ENCODE peak calls at places on chromosomes 4 and X, in nine cellular contexts. H is kidney epithelial cell, P is stomach, J is colonic mucosa, A is mammary epithelial cell, O is fibroblast of pulmonary artery, X is tibial artery, M is MM.1S, L is upper lobe of right lung. C is an unnamed sample.
A peak's percentile ranks its signal among the peaks of the same experiment; 100 is the strongest.

GRCh38 chr4:173536808-173537429 is 6.9 kb upstream of the HAND2 start:
- DNase-seq in H (no peak), P (no peak), J (peak; percentile 19), A (no peak), O (no peak), X (no peak), M (peak; percentile 33), L (no peak), C (no peak)

GRCh38 chrX:96692454-96692853 is 7.8 kb downstream of the DIAPH2 start:
- DNase-seq in H (no peak), P (no peak), J (no peak), A (peak; percentile 1), O (peak; percentile 56), X (no peak), M (no peak), L (no peak), C (peak; percentile 26)

GRCh38 chr4:48483006-48483776 is at the start of gene SLC10A4:
- DNase-seq in H (no peak), P (no peak), J (no peak), A (no peak), O (no peak), X (no peak), M (no peak), L (peak; percentile 68), C (no peak)

GRCh38 chr4:170423137-170423536 is 333.4 kb upstream of the AADAT start:
- DNase-seq in H (no peak), P (no peak), J (no peak), A (peak; percentile 37), O (peak; percentile 17), X (no peak), M (no peak), L (no peak), C (peak; percentile 90)

GRCh38 chr4:88138561-88138960 is 19.9 kb downstream of the ABCG2 start:
- DNase-seq in H (peak; percentile 38), P (no peak), J (no peak), A (peak; percentile 52), O (peak; percentile 60), X (no peak), M (no peak), L (no peak), C (peak; percentile 81)

GRCh38 chr4:86338989-86339388 is 20.9 kb downstream of the MAPK10 start:
- DNase-seq in H (peak; percentile 57), P (no peak), J (no peak), A (peak; percentile 76), O (peak; percentile 84), X (no peak), M (no peak), L (no peak), C (peak; percentile 88)

GRCh38 chr4:159444668-159445067 is 341.8 kb downstream of the RAPGEF2 start:
- DNase-seq in H (no peak), P (no peak), J (no peak), A (peak; percentile 60), O (peak; percentile 23), X (no peak), M (no peak), L (no peak), C (peak; percentile 63)

GRCh38 chr4:129218355-129218754 is 122.4 kb downstream of the C4orf33 start:
- DNase-seq in H (peak; percentile 23), P (no peak), J (peak; percentile 24), A (no peak), O (peak; percentile 18), X (no peak), M (no peak), L (no peak), C (peak; percentile 52)

GRCh38 chrX:132924426-132924825 is 34.0 kb downstream of the HS6ST2 start:
- DNase-seq in H (no peak), P (no peak), J (no peak), A (no peak), O (no peak), X (no peak), M (no peak), L (no peak), C (no peak)

GRCh38 chrX:42109428-42109827 is 186.1 kb upstream of the CASK start:
- DNase-seq in H (no peak), P (no peak), J (no peak), A (no peak), O (no peak), X (no peak), M (peak; percentile 34), L (no peak), C (no peak)

DNA sequence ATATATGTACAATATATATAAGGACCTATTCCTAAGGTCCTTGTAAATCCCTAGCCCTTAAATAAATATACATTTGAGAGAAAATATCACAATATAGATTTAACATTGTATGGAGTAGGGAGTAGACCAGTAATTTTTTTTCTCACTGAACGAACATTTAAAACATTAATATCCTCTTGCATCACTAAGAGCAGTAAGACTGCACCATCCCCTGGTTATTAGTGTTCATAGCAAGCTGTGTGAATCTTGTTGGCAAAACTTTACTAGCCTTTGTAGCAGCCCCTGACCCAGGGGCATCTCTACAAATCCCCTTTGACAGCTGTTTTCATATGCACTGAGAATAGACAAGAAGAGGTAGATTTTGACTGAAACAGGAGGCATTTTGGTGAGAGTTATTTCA is 146.5 kb downstream of the IL1RAPL2 start:
- DNase-seq in H (no peak), P (no peak), J (no peak), A (no peak), O (no peak), X (no peak), M (no peak), L (no peak), C (peak; percentile 0)
- TF ChIP-seq CTCF in H (no peak), P (no peak), J (no peak), A (peak; percentile 19), O (no peak), X (no peak), M (no peak), L (no peak), C (no peak)

GRCh38 chrX:54602563-54602962 is 72.5 kb downstream of the GNL3L start:
- DNase-seq in H (no peak), P (no peak), J (no peak), A (no peak), O (no peak), X (no peak), M (no peak), L (no peak), C (no peak)

DNA sequence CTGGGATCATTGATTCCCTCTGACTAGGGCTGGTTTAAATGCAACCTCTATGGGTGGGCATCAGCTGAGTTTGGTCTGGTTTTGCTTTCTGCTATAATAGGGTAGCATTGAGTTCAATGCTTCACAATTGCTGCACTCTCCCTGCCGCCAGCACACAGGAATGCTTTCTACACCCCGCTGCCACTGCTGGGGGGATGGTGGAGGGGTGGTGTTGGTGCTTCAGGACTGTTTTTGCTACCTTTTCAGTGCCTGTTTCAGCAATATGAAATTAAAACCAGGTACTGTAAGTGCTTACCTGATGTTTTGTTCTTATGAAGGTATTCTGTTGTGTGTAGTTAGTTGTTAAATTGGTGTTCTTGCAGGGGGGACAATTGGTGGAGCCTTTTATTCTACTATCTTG is 67.7 kb downstream of the GNL3L start:
- DNase-seq in H (no peak), P (no peak), J (no peak), A (no peak), O (no peak), X (no peak), M (no peak), L (no peak), C (no peak)
- H3K4me3 ChIP-seq in H (no peak overlapping the region), P (no peak overlapping the region), J (no peak overlapping the region), A (no peak overlapping the region), O (no peak overlapping the region), X (no peak overlapping the region), M (no peak overlapping the region), L (no peak overlapping the region), C (no peak overlapping the region)

GRCh38 chrX:49184294-49185061 is 1.7 kb downstream of the PRICKLE3 start:
- DNase-seq in H (peak; percentile 63), P (peak; percentile 93), J (peak; percentile 96), A (peak; percentile 92), O (peak; percentile 91), X (peak; percentile 97), M (no peak), L (peak; percentile 93), C (peak; percentile 90)
- TF ChIP-seq CTCF in H (peak; percentile 1), P (no peak), J (no peak), A (no peak), O (no peak), X (no peak), M (no peak), L (no peak), C (no peak)

GRCh38 chr4:109972786-109973528 is 60.3 kb downstream of the EGF start:
- DNase-seq in H (no peak), P (no peak), J (peak; percentile 41), A (no peak), O (no peak), X (no peak), M (no peak), L (no peak), C (no peak)
- H3K4me3 ChIP-seq in H (no peak overlapping the region), P (no peak overlapping the region), J (no peak overlapping the region), A (no peak overlapping the region), O (no peak overlapping the region), X (no peak overlapping the region), M (no peak overlapping the region), L (no peak overlapping the region), C (no peak overlapping the region)

C was measured in choroid plexus epithelial cell.